ENCODE peak calls at places on chromosome 10, in eight cellular contexts. T is colonic mucosa; U is astrocyte; P is T-helper 1 cell; A is AG04449; Y is lower leg skin; L is CD8-positive, alpha-beta T cell; E is amygdala. B is an unnamed sample.

GRCh38 chr10:85527610-85528317 is 838.8 kb downstream of the GRID1 start:
- DNase-seq in P (no peak), E (no peak), U (no peak), T (no peak), Y (no peak), A (no peak), L (no peak), B (no peak)

GRCh38 chr10:132401396-132402168 is 4.6 kb downstream of the PWWP2B start:
- DNase-seq in P (no peak), L (no peak), Y (no peak), T (peak; percentile 90), U (no peak), A (no peak), E (no peak), B (no peak)

GRCh38 chr10:132755166-132755711 is 30.7 kb downstream of the NKX6-2 start:
- DNase-seq in P (no peak), T (no peak), U (no peak), E (no peak), A (no peak), L (no peak), Y (no peak), B (no peak)

GRCh38 chr10:79926037-79926436 is 22.9 kb downstream of the SFTPD start:
- DNase-seq in E (no peak), Y (no peak), A (no peak), T (no peak), U (no peak), P (no peak), L (no peak), B (no peak)

GRCh38 chr10:22554481-22555182 is 159.7 kb downstream of the PIP4K2A start:
- DNase-seq in P (no peak), Y (peak; percentile 23), L (no peak), E (peak; percentile 73), U (peak; percentile 90), A (peak; percentile 29), T (peak; percentile 41), B (no peak)

GRCh38 chr10:114081911-114082583 is 38.4 kb downstream of the ADRB1 start:
- DNase-seq in P (no peak), U (no peak), E (no peak), A (no peak), T (no peak), L (no peak), Y (no peak), B (no peak)

GRCh38 chr10:70978816-70979215 is 90.5 kb upstream of the PCBD1 start:
- DNase-seq in Y (no peak), L (no peak), E (no peak), U (no peak), T (no peak), A (no peak), P (no peak), B (no peak)

GRCh38 chr10:113945075-113945686 is 90.7 kb downstream of the NHLRC2 start:
- DNase-seq in T (peak; percentile 68), L (no peak), E (no peak), A (peak; percentile 21), U (peak; percentile 68), P (no peak), Y (no peak), B (no peak)

GRCh38 chr10:44587488-44588140 is 202.7 kb upstream of the CXCL12 start:
- DNase-seq in E (no peak), Y (no peak), T (no peak), A (no peak), L (no peak), P (no peak), U (no peak), B (no peak)

GRCh38 chr10:31647861-31648260 is 280.8 kb downstream of the ARHGAP12 start:
- DNase-seq in Y (no peak), U (peak; percentile 41), A (no peak), L (no peak), T (no peak), E (no peak), P (no peak), B (no peak)

GRCh38 chr10:125187238-125188194 is 27.2 kb upstream of the CTBP2 start:
- DNase-seq in P (no peak), E (no peak), A (no peak), Y (no peak), T (no peak), L (no peak), U (no peak), B (no peak)

GRCh38 chr10:24469993-24470392 is 253.7 kb downstream of the ARHGAP21 start:
- DNase-seq in A (no peak), T (peak; percentile 86), Y (no peak), P (no peak), L (no peak), U (peak; percentile 20), E (no peak), B (no peak)

GRCh38 chr10:42932735-42933453 is 144.0 kb upstream of the RET start:
- DNase-seq in P (no peak), E (no peak), U (no peak), L (peak; percentile 48), Y (no peak), T (peak; percentile 34), A (no peak), B (peak; percentile 55)

GRCh38 chr10:128036746-128037542 is 89.3 kb downstream of the MKI67 start:
- DNase-seq in A (no peak), E (no peak), L (no peak), T (peak; percentile 69), U (peak; percentile 54), P (no peak), Y (no peak), B (no peak)

GRCh38 chr10:73060738-73061635 is 35.7 kb downstream of the P4HA1 start:
- DNase-seq in A (no peak), T (no peak), E (no peak), U (no peak), P (peak; percentile 38), Y (no peak), L (no peak), B (no peak)

GRCh38 chr10:72416661-72417060 is 61.9 kb upstream of the DNAJB12 start:
- DNase-seq in Y (no peak), U (no peak), T (no peak), A (no peak), P (no peak), E (no peak), L (no peak), B (no peak)

GRCh38 chr10:126420571-126421275 is 32.4 kb upstream of the ADAM12 start:
- DNase-seq in L (no peak), A (no peak), U (peak; percentile 50), Y (no peak), P (no peak), E (no peak), T (no peak), B (no peak)